ENCODE peak calls at places on chromosomes 2 and 18, in ten cellular contexts. C, L, A, Y, K, G, E, M, R and S are unnamed samples.

GRCh38 chr2:110773470-110773921 is 41.1 kb downstream of the ACOXL start:
- DNase-seq in K (no peak), Y (no peak), M (no peak), A (no peak), G (no peak), L (no peak), C (no peak), E (no peak), R (no peak), S (no peak)

GRCh38 chr2:131046580-131047274 is 46.5 kb downstream of the FAM168B start:
- DNase-seq in Y (no peak), A (no peak), C (no peak), R (no peak), M (no peak), K (no peak), E (no peak), G (no peak), L (no peak), S (no peak)

GRCh38 chr2:85804583-85804982 is 50.8 kb downstream of the ATOH8 start:
- DNase-seq in R (peak; percentile 56), M (no peak), Y (peak; percentile 9), E (peak; percentile 22), C (no peak), G (no peak), K (peak; percentile 62), A (no peak), L (peak; percentile 67), S (peak; percentile 63)

GRCh38 chr2:120375251-120376020 is 29.5 kb downstream of the INHBB start:
- DNase-seq in L (no peak), R (no peak), G (no peak), E (no peak), K (no peak), C (no peak), Y (no peak), A (no peak), M (no peak), S (no peak)

GRCh38 chr2:182594286-182594685 is 121.8 kb upstream of the DNAJC10 start:
- DNase-seq in A (no peak), C (peak; percentile 53), R (peak; percentile 34), E (no peak), M (no peak), G (no peak), Y (no peak), K (peak; percentile 55), L (no peak), S (no peak)

GRCh38 chr2:101566632-101567228 is 91.8 kb upstream of the RFX8 start:
- DNase-seq in M (no peak), K (no peak), C (no peak), G (no peak), E (no peak), Y (no peak), R (no peak), A (no peak), L (no peak), S (no peak)

GRCh38 chr2:70469435-70469834 is 84.2 kb downstream of the TGFA start:
- DNase-seq in K (no peak), C (no peak), Y (no peak), E (no peak), M (no peak), R (no peak), A (no peak), L (no peak), G (no peak), S (no peak)

GRCh38 chr2:63218800-63219511 is 168.3 kb downstream of the OTX1 start:
- DNase-seq in K (no peak), Y (no peak), G (no peak), A (no peak), L (peak; percentile 9), R (no peak), C (no peak), E (peak; percentile 48), M (no peak), S (no peak)

GRCh38 chr2:211114826-211115450 is 558.5 kb downstream of the CPS1 start:
- DNase-seq in K (no peak), Y (no peak), E (no peak), A (no peak), G (no peak), C (no peak), L (no peak), R (no peak), M (no peak), S (no peak)

GRCh38 chr2:70678576-70679143 is 89.3 kb downstream of the ADD2 start:
- DNase-seq in Y (no peak), G (no peak), L (no peak), E (no peak), R (no peak), K (no peak), A (no peak), M (no peak), C (no peak), S (no peak)

GRCh38 chr2:75053484-75054112 is 95.2 kb downstream of the POLE4 start:
- DNase-seq in M (peak; percentile 58), L (peak; percentile 70), Y (no peak), K (peak; percentile 21), G (no peak), C (peak; percentile 43), R (peak; percentile 56), A (peak; percentile 62), E (peak; percentile 55), S (peak; percentile 55)

GRCh38 chr2:128579825-128580224 is 261.2 kb upstream of the HS6ST1 start:
- DNase-seq in R (no peak), E (no peak), M (no peak), C (no peak), K (no peak), L (no peak), A (no peak), G (no peak), Y (no peak), S (no peak)

GRCh38 chr18:13435596-13436333 is 217.2 kb downstream of the LDLRAD4 start:
- DNase-seq in A (no peak), R (peak; percentile 40), Y (no peak), M (no peak), G (no peak), K (peak; percentile 84), E (no peak), C (peak; percentile 94), L (no peak), S (no peak)

GRCh38 chr2:45115181-45115580 is 105.9 kb upstream of the SIX2 start:
- DNase-seq in R (no peak), A (no peak), L (no peak), K (no peak), Y (no peak), E (no peak), G (no peak), C (no peak), M (no peak), S (no peak)

GRCh38 chr2:74441690-74442482 is at the start of gene RTKN:
- DNase-seq in E (peak; percentile 90), G (no peak), C (no peak), A (peak; percentile 69), K (no peak), Y (no peak), R (no peak), M (peak; percentile 68), L (peak; percentile 49), S (no peak)

GRCh38 chr2:16034151-16034974 is 94.0 kb downstream of the MYCN start:
- DNase-seq in K (no peak), C (no peak), A (peak; percentile 36), M (no peak), L (peak; percentile 48), Y (no peak), E (no peak), R (no peak), G (no peak), S (no peak)